ENCODE peak calls at places on chromosomes 12 and 14, in ten cellular contexts. U, T, J, E, N, Q, I, V, H and S are unnamed samples.

GRCh38 chr14:102508774-102509743 is 517 bp downstream of the ANKRD9 start:
- DNase-seq in U (no peak), H (peak; percentile 55), Q (no peak), N (no peak), I (peak; percentile 86), V (peak; percentile 78), J (peak; percentile 84), T (peak; percentile 22), E (peak; percentile 35), S (no peak)

GRCh38 chr12:54028324-54029201 is at the start of gene HOXC6:
- DNase-seq in H (no peak), U (no peak), J (no peak), E (no peak), Q (no peak), N (no peak), T (peak; percentile 74), V (no peak), I (no peak), S (no peak)

GRCh38 chr14:22472935-22473854 is 115.8 kb downstream of the DAD1 start:
- DNase-seq in J (no peak), N (peak; percentile 88), E (no peak), U (no peak), V (peak; percentile 83), I (no peak), H (peak; percentile 76), Q (peak; percentile 45), T (peak; percentile 69), S (no peak)

GRCh38 chr12:124115976-124116690 is 143.1 kb downstream of the ZNF664 start:
- DNase-seq in I (no peak), V (no peak), H (no peak), J (no peak), Q (no peak), N (no peak), T (no peak), E (no peak), U (no peak), S (no peak)

GRCh38 chr12:6273209-6273928 is 37.1 kb upstream of the PLEKHG6 start:
- DNase-seq in V (no peak), N (no peak), I (no peak), J (peak; percentile 44), T (no peak), U (no peak), Q (no peak), H (no peak), E (no peak), S (no peak)

GRCh38 chr14:36300337-36300736 is 20.1 kb downstream of the MBIP start:
- DNase-seq in N (no peak), Q (no peak), J (no peak), E (no peak), T (peak; percentile 10), V (no peak), I (no peak), H (peak; percentile 9), U (no peak), S (no peak)

GRCh38 chr12:62138527-62138926 is 121.7 kb upstream of the USP15 start:
- DNase-seq in V (no peak), N (no peak), I (no peak), T (no peak), Q (no peak), E (no peak), H (no peak), J (no peak), U (no peak), S (no peak)

GRCh38 chr14:104103061-104104005 is 17.8 kb downstream of the ASPG start:
- DNase-seq in H (no peak), N (no peak), T (no peak), J (peak; percentile 47), I (peak; percentile 68), V (no peak), Q (no peak), E (no peak), U (no peak), S (no peak)

GRCh38 chr14:65704412-65704811 is 291.9 kb downstream of the FUT8 start:
- DNase-seq in E (no peak), T (peak; percentile 60), V (no peak), N (no peak), J (no peak), U (no peak), I (no peak), Q (no peak), H (no peak), S (no peak)

GRCh38 chr14:105891221-105891602 is 364.8 kb downstream of the TMEM121 start:
- DNase-seq in E (no peak), V (no peak), Q (no peak), U (no peak), T (no peak), I (no peak), H (no peak), J (peak; percentile 29), N (no peak), S (no peak)

GRCh38 chr12:83256581-83256980 is 569.9 kb downstream of the TMTC2 start:
- DNase-seq in I (no peak), T (no peak), V (no peak), N (no peak), H (no peak), J (no peak), U (no peak), Q (no peak), E (no peak), S (peak; percentile 2)

GRCh38 chr14:21913759-21914158 is 240.1 kb upstream of the OR4E1 start:
- DNase-seq in V (peak; percentile 84), J (no peak), N (peak; percentile 86), E (no peak), Q (peak; percentile 43), H (peak; percentile 15), I (no peak), T (peak; percentile 69), U (peak; percentile 25), S (peak; percentile 93)

GRCh38 chr12:49233842-49234526 is 30.9 kb upstream of the TUBA1C start:
- DNase-seq in N (peak; percentile 86), Q (peak; percentile 74), I (peak; percentile 88), J (no peak), T (peak; percentile 59), V (peak; percentile 36), E (peak; percentile 21), U (no peak), H (peak; percentile 29), S (peak; percentile 18)

GRCh38 chr12:109127533-109128242 is 11.3 kb downstream of the ACACB start:
- DNase-seq in E (no peak), T (no peak), V (no peak), N (no peak), H (no peak), Q (no peak), U (no peak), I (no peak), J (peak; percentile 12), S (no peak)

GRCh38 chr12:115660211-115660805 is 617.2 kb downstream of the MED13L start:
- DNase-seq in H (no peak), E (no peak), T (peak; percentile 30), J (peak; percentile 62), N (no peak), Q (no peak), U (peak; percentile 33), V (peak; percentile 70), I (no peak), S (no peak)

GRCh38 chr14:33740531-33740930 is 210.3 kb downstream of the EGLN3 start:
- DNase-seq in N (no peak), U (no peak), V (no peak), Q (no peak), I (no peak), E (no peak), J (no peak), H (no peak), T (no peak), S (no peak)

GRCh38 chr12:66156654-66157053 is 13.1 kb downstream of the TMBIM4 start:
- DNase-seq in U (no peak), I (no peak), N (no peak), H (no peak), T (no peak), J (no peak), Q (no peak), E (no peak), V (peak; percentile 32), S (no peak)
- TF ChIP-seq CTCF in U (no peak), I (no peak), N (no peak), H (no peak), T (no peak), J (no peak), Q (no peak), E (no peak), V (no peak), S (no peak)

DNA sequence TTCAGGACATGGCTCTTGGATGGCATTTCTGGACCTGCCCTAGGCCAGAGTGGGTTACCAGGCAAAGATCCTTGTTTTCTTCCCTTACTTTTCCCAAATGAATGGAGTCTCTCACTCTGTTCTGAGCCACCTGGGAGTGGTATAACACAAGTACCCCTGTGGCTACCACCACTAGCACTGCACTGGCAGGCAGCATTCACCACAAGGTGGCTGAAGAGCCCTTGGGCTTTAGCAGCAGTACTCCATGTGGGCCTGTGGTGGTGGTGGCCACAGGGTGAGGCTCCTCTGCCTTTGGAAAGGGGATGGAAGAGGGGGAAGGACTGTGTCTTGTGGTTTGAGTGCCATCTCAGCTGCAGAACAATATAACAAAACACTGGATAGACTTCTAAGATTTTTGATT is 38.0 kb upstream of the LMNTD1 start:
- DNase-seq in E (no peak), I (no peak), N (no peak), V (no peak), J (no peak), T (no peak), U (no peak), Q (no peak), H (no peak), S (no peak)
- TF ChIP-seq CTCF in E (no peak), I (no peak), N (no peak), V (no peak), J (no peak), T (peak; percentile 30), U (peak; percentile 42), Q (no peak), H (no peak), S (no peak)

DNA sequence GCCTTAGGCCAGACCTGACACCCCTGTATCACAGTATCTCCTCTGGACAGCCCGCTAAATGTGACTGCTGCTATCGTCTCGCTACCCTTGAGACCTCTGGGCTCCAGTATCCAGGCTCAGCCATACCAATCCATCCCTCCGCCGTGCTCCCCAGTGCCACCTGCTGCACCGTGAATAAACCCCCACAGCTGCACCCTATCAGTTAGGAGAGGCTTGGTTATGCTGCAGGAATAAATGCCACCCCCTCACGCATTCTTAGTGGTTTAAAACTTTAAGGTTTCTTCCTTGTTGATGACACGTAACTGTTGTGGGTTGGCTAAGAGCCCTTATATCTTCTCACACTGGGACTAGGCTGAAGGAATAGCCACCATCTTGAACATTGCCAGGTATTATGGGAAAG is 12.1 kb downstream of the CCDC63 start:
- DNase-seq in N (no peak), J (no peak), U (no peak), V (no peak), I (no peak), T (no peak), H (no peak), E (no peak), Q (no peak), S (no peak)
- TF ChIP-seq CTCF in N (no peak), J (no peak), U (no peak), V (no peak), I (no peak), T (no peak), H (no peak), E (no peak), Q (no peak), S (no peak)

DNA sequence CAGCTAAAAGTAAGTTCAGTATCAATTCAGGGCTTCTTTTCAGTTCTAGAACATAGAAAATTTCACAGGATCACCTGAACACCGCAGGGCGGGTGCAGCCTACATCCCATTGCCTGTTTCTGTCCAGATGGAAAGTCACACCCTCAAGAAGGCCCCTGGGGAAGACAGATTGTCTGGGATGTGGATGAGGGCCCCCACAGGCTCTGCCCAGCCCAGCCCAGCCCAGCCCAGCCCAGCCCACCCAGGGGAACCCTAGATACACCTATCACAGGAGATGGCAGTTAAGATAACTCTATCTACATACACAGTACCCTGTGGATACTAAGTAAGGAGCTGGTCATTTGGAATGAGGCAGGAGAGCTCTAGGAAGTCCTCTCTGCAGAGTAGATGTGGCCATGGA is 68.4 kb downstream of the DPF3 start:
- DNase-seq in N (no peak), U (no peak), J (no peak), E (no peak), I (no peak), V (no peak), T (no peak), Q (no peak), H (no peak), S (no peak)
- TF ChIP-seq CTCF in N (no peak), U (no peak), J (no peak), E (no peak), I (no peak), V (no peak), T (no peak), Q (no peak), H (no peak), S (no peak)